ENCODE peak calls at places on chromosomes 1 and 21, in five cellular contexts. One of them, this sample, is unnamed.

GRCh38 chr1:200432586-200432985 is 22.8 kb upstream of the ZNF281 start:
- DNase-seq in RWPE1: no peak
- DNase-seq in GM04503: no peak
- DNase-seq in choroid plexus epithelial cell: no peak
- DNase-seq in NCI-H1694: no peak
- DNase-seq in this sample: no peak

GRCh38 chr1:157597959-157598667 is at the start of gene FCRL4:
- DNase-seq in RWPE1: no peak
- DNase-seq in GM04503: no peak
- DNase-seq in choroid plexus epithelial cell: no peak
- DNase-seq in NCI-H1694: no peak
- DNase-seq in this sample: no peak

GRCh38 chr1:226349801-226350503 is 41.0 kb upstream of the LIN9 start:
- DNase-seq in RWPE1: no peak
- DNase-seq in GM04503: no peak
- DNase-seq in choroid plexus epithelial cell: peak; percentile 33
- DNase-seq in NCI-H1694: no peak
- DNase-seq in this sample: no peak

GRCh38 chr21:33813832-33814231 is 101.8 kb downstream of the ATP5PO start:
- DNase-seq in RWPE1: no peak
- DNase-seq in GM04503: no peak
- DNase-seq in choroid plexus epithelial cell: no peak
- DNase-seq in NCI-H1694: no peak
- DNase-seq in this sample: no peak

GRCh38 chr1:19028110-19028509 is 71.6 kb upstream of the IFFO2 start:
- DNase-seq in RWPE1: no peak
- DNase-seq in GM04503: no peak
- DNase-seq in choroid plexus epithelial cell: no peak
- DNase-seq in NCI-H1694: no peak
- DNase-seq in this sample: no peak

GRCh38 chr1:226974544-226975258 is 34.6 kb downstream of the COQ8A start:
- DNase-seq in RWPE1: no peak
- DNase-seq in GM04503: no peak
- DNase-seq in choroid plexus epithelial cell: no peak
- DNase-seq in NCI-H1694: no peak
- DNase-seq in this sample: no peak

GRCh38 chr1:213082778-213083445 is 31.9 kb downstream of the RPS6KC1 start:
- DNase-seq in RWPE1: peak; percentile 35
- DNase-seq in GM04503: no peak
- DNase-seq in choroid plexus epithelial cell: no peak
- DNase-seq in NCI-H1694: no peak
- DNase-seq in this sample: no peak

GRCh38 chr1:63497577-63497976 is 25.4 kb downstream of the ITGB3BP start:
- DNase-seq in RWPE1: no peak
- DNase-seq in GM04503: no peak
- DNase-seq in choroid plexus epithelial cell: no peak
- DNase-seq in NCI-H1694: no peak
- DNase-seq in this sample: no peak

GRCh38 chr21:45974073-45975016 is 7.2 kb upstream of the COL6A1 start:
- DNase-seq in RWPE1: no peak
- DNase-seq in GM04503: no peak
- DNase-seq in choroid plexus epithelial cell: peak; percentile 78
- DNase-seq in NCI-H1694: no peak
- DNase-seq in this sample: no peak

GRCh38 chr1:171438441-171438840 is 46.9 kb upstream of the PRRC2C start:
- DNase-seq in RWPE1: peak; percentile 83
- DNase-seq in GM04503: peak; percentile 91
- DNase-seq in choroid plexus epithelial cell: peak; percentile 97
- DNase-seq in NCI-H1694: no peak
- DNase-seq in this sample: no peak

GRCh38 chr1:232853994-232854532 is 48.8 kb downstream of the MAP10 start:
- DNase-seq in RWPE1: no peak
- DNase-seq in GM04503: peak; percentile 94
- DNase-seq in choroid plexus epithelial cell: peak; percentile 10
- DNase-seq in NCI-H1694: peak; percentile 94
- DNase-seq in this sample: no peak

GRCh38 chr1:203448521-203449061 is 27.0 kb upstream of the PRELP start:
- DNase-seq in RWPE1: no peak
- DNase-seq in GM04503: no peak
- DNase-seq in choroid plexus epithelial cell: peak; percentile 59
- DNase-seq in NCI-H1694: peak; percentile 85
- DNase-seq in this sample: no peak

GRCh38 chr1:110548381-110548780 is 29.4 kb upstream of the KCNA10 start:
- DNase-seq in RWPE1: peak; percentile 21
- DNase-seq in GM04503: no peak
- DNase-seq in choroid plexus epithelial cell: peak; percentile 50
- DNase-seq in NCI-H1694: peak; percentile 57
- DNase-seq in this sample: no peak

GRCh38 chr1:4422496-4423289 is 231.7 kb upstream of the AJAP1 start:
- DNase-seq in RWPE1: no peak
- DNase-seq in GM04503: no peak
- DNase-seq in choroid plexus epithelial cell: peak; percentile 5
- DNase-seq in NCI-H1694: no peak
- DNase-seq in this sample: no peak

GRCh38 chr1:178723541-178723940 is 1.5 kb upstream of the RALGPS2 start:
- DNase-seq in RWPE1: no peak
- DNase-seq in GM04503: no peak
- DNase-seq in choroid plexus epithelial cell: peak; percentile 39
- DNase-seq in NCI-H1694: no peak
- DNase-seq in this sample: no peak

GRCh38 chr1:91805343-91805801 is 80.6 kb downstream of the TGFBR3 start:
- DNase-seq in RWPE1: no peak
- DNase-seq in GM04503: no peak
- DNase-seq in choroid plexus epithelial cell: no peak
- DNase-seq in NCI-H1694: no peak
- DNase-seq in this sample: no peak

GRCh38 chr1:21552715-21553114 is 43.5 kb downstream of the ALPL start:
- DNase-seq in RWPE1: no peak
- DNase-seq in GM04503: peak; percentile 92
- DNase-seq in choroid plexus epithelial cell: peak; percentile 97
- DNase-seq in NCI-H1694: no peak
- DNase-seq in this sample: no peak

GRCh38 chr21:42414066-42414465 is 10.4 kb downstream of the UBASH3A start:
- DNase-seq in RWPE1: no peak
- DNase-seq in GM04503: no peak
- DNase-seq in choroid plexus epithelial cell: no peak
- DNase-seq in NCI-H1694: no peak
- DNase-seq in this sample: no peak

GRCh38 chr1:14415396-14415795 is 183.1 kb upstream of the KAZN start:
- DNase-seq in RWPE1: no peak
- DNase-seq in GM04503: no peak
- DNase-seq in choroid plexus epithelial cell: no peak
- DNase-seq in NCI-H1694: no peak
- DNase-seq in this sample: no peak

GRCh38 chr1:101309334-101310221 is 72.8 kb downstream of the S1PR1 start:
- DNase-seq in RWPE1: peak; percentile 56
- DNase-seq in GM04503: no peak
- DNase-seq in choroid plexus epithelial cell: peak; percentile 75
- DNase-seq in NCI-H1694: peak; percentile 6
- DNase-seq in this sample: peak; percentile 62

GRCh38 chr1:41784516-41785279 is 134.0 kb downstream of the HIVEP3 start:
- DNase-seq in RWPE1: no peak
- DNase-seq in GM04503: no peak
- DNase-seq in choroid plexus epithelial cell: no peak
- DNase-seq in NCI-H1694: no peak
- DNase-seq in this sample: no peak

GRCh38 chr1:59028052-59028451 is 244.2 kb upstream of the JUN start:
- DNase-seq in RWPE1: no peak
- DNase-seq in GM04503: no peak
- DNase-seq in choroid plexus epithelial cell: no peak
- DNase-seq in NCI-H1694: no peak
- DNase-seq in this sample: no peak

GRCh38 chr1:156463874-156464273 is 36.7 kb downstream of the MEF2D start:
- DNase-seq in RWPE1: peak; percentile 45
- DNase-seq in GM04503: no peak
- DNase-seq in choroid plexus epithelial cell: peak; percentile 39
- DNase-seq in NCI-H1694: no peak
- DNase-seq in this sample: no peak

GRCh38 chr1:200732438-200732837 is 6.3 kb upstream of the CAMSAP2 start:
- DNase-seq in RWPE1: no peak
- DNase-seq in GM04503: no peak
- DNase-seq in choroid plexus epithelial cell: no peak
- DNase-seq in NCI-H1694: no peak
- DNase-seq in this sample: no peak

GRCh38 chr1:171140466-171140865 is 44.6 kb upstream of the FMO2 start:
- DNase-seq in RWPE1: no peak
- DNase-seq in GM04503: no peak
- DNase-seq in choroid plexus epithelial cell: peak; percentile 7
- DNase-seq in NCI-H1694: no peak
- DNase-seq in this sample: no peak

GRCh38 chr1:221157026-221157761 is 278.0 kb downstream of the HLX start:
- DNase-seq in RWPE1: no peak
- DNase-seq in GM04503: no peak
- DNase-seq in choroid plexus epithelial cell: no peak
- DNase-seq in NCI-H1694: no peak
- DNase-seq in this sample: no peak

GRCh38 chr1:31701137-31701736 is 2.6 kb downstream of the COL16A1 start:
- DNase-seq in RWPE1: peak; percentile 95
- DNase-seq in GM04503: peak; percentile 87
- DNase-seq in choroid plexus epithelial cell: peak; percentile 98
- DNase-seq in NCI-H1694: peak; percentile 15
- DNase-seq in this sample: no peak

GRCh38 chr1:89670168-89670567 is 37.2 kb downstream of the LRRC8C start:
- DNase-seq in RWPE1: no peak
- DNase-seq in GM04503: no peak
- DNase-seq in choroid plexus epithelial cell: no peak
- DNase-seq in NCI-H1694: no peak
- DNase-seq in this sample: no peak

GRCh38 chr1:25800538-25801377 is 765 bp downstream of the SELENON start:
- DNase-seq in RWPE1: no peak
- DNase-seq in GM04503: no peak
- DNase-seq in choroid plexus epithelial cell: no peak
- DNase-seq in NCI-H1694: no peak
- DNase-seq in this sample: no peak

GRCh38 chr1:99548924-99549605 is 96.8 kb upstream of the PALMD start:
- DNase-seq in RWPE1: no peak
- DNase-seq in GM04503: no peak
- DNase-seq in choroid plexus epithelial cell: peak; percentile 93
- DNase-seq in NCI-H1694: peak; percentile 89
- DNase-seq in this sample: no peak

GRCh38 chr1:68426594-68426993 is 23.2 kb downstream of the RPE65 start:
- DNase-seq in RWPE1: no peak
- DNase-seq in GM04503: no peak
- DNase-seq in choroid plexus epithelial cell: no peak
- DNase-seq in NCI-H1694: no peak
- DNase-seq in this sample: no peak

This sample was measured in T-helper 9 cell.